ENCODE peak calls at places on chromosome X, in five cellular contexts. B, P, M, H and N are unnamed samples.
A peak's percentile ranks its signal among the peaks of the same experiment; 100 is the strongest.

GRCh38 chrX:39309018-39309620 is 507.9 kb downstream of the MID1IP1 start:
- DNase-seq in B (no peak), P (peak; percentile 1), M (no peak), H (no peak), N (peak; percentile 53)

GRCh38 chrX:15576019-15576418 is 24.7 kb downstream of the ACE2 start:
- DNase-seq in B (no peak), P (no peak), M (no peak), H (no peak), N (no peak)

GRCh38 chrX:115177941-115178340 is 11.3 kb upstream of the RBMXL3 start:
- DNase-seq in B (no peak), P (no peak), M (no peak), H (no peak), N (no peak)

GRCh38 chrX:130114141-130114561 is 3.9 kb upstream of the ELF4 start:
- DNase-seq in B (no peak), P (no peak), M (no peak), H (peak; percentile 28), N (no peak)

GRCh38 chrX:56978172-56978571 is 17.2 kb downstream of the SPIN3 start:
- DNase-seq in B (peak; percentile 16), P (peak; percentile 46), M (no peak), H (peak; percentile 17), N (no peak)

GRCh38 chrX:150935466-150935865 is 37.0 kb upstream of the CD99L2 start:
- DNase-seq in B (no peak), P (peak; percentile 9), M (no peak), H (no peak), N (no peak)

GRCh38 chrX:24619647-24620046 is 27.5 kb downstream of the PCYT1B start:
- DNase-seq in B (no peak), P (peak; percentile 19), M (no peak), H (no peak), N (peak; percentile 47)

GRCh38 chrX:105874790-105875189 is 52.5 kb downstream of the NRK start:
- DNase-seq in B (no peak), P (no peak), M (no peak), H (no peak), N (no peak)

GRCh38 chrX:139287155-139287924 is 243.2 kb upstream of the F9 start:
- DNase-seq in B (peak; percentile 15), P (no peak), M (no peak), H (no peak), N (no peak)

GRCh38 chrX:43971966-43972961 is 926 bp downstream of the NDP start:
- DNase-seq in B (no peak), P (no peak), M (no peak), H (no peak), N (no peak)

GRCh38 chrX:150575415-150575814 is 7.0 kb downstream of the MTM1 start:
- DNase-seq in B (peak; percentile 13), P (peak; percentile 36), M (peak; percentile 59), H (no peak), N (no peak)

GRCh38 chrX:150298841-150299551 is 64.1 kb upstream of the MAMLD1 start:
- DNase-seq in B (no peak), P (no peak), M (no peak), H (no peak), N (no peak)

GRCh38 chrX:40012039-40012799 is 85.5 kb downstream of the BCOR start:
- DNase-seq in B (peak; percentile 26), P (no peak), M (no peak), H (no peak), N (peak; percentile 66)

GRCh38 chrX:48938721-48939416 is 18.5 kb downstream of the OTUD5 start:
- DNase-seq in B (peak; percentile 69), P (no peak), M (no peak), H (no peak), N (no peak)

GRCh38 chrX:48936429-48937064 is 17.7 kb upstream of the PIM2 start:
- DNase-seq in B (no peak), P (no peak), M (no peak), H (no peak), N (no peak)

GRCh38 chrX:48934581-48935331 is 15.9 kb upstream of the PIM2 start:
- DNase-seq in B (no peak), P (no peak), M (no peak), H (no peak), N (no peak)

GRCh38 chrX:48939417-48940228 is 17.8 kb downstream of the OTUD5 start:
- DNase-seq in B (peak; percentile 33), P (no peak), M (no peak), H (no peak), N (no peak)

DNA sequence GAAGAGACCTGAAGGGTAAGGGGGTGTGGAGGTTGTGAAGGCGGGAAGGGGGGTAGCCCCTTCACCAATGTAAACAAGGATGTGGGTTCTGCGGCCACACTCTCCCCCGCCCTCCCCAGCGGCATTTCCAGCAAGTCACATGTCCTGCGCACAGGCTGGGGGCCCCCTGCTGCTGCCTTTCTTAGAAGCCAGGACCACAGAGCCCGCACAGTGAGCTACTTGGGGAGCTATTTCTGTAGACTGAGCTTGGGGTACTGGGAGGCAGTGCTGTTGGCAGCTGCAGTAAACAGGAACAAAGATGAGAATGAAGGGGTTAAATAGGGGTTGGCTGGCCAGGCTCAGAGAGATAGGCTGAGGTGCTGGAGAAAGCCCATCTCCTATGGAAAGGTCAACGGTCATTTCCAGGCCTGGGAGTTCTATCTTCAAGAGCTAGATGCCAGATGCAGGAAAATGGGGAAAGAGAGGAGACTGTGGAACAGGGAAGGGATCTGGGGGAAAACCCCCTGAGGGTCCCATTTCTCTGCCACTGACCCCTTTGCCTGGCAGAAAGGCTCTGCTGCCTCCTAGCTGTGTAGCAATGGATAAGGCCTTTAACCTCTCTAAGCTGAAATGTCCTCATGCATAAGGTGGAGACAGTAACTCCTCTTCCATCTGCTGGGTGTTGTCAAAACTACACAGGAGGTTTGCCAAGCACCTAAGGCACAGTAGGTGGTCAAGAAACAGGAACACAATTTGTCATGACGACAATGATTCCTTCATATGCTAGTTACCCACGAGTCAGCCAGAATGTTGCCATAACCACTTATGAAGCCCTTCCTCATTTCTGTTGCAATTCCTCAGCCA is 18.5 kb upstream of the PIM2 start:
- DNase-seq in B (peak; percentile 84), P (no peak), M (peak; percentile 86), H (peak; percentile 62), N (no peak)
- TF ChIP-seq EP300 in B (no peak), P (no peak), M (no peak), H (peak; percentile 80), N (no peak)

GRCh38 chrX:118000518-118000917 is 116.1 kb downstream of the KLHL13 start:
- DNase-seq in B (no peak), P (no peak), M (no peak), H (no peak), N (no peak)

GRCh38 chrX:117995378-117995777 is 121.2 kb downstream of the KLHL13 start:
- DNase-seq in B (no peak), P (no peak), M (no peak), H (no peak), N (no peak)

GRCh38 chrX:117998171-117998570 is 118.4 kb downstream of the KLHL13 start:
- DNase-seq in B (no peak), P (no peak), M (no peak), H (no peak), N (no peak)

GRCh38 chrX:117996408-117996807 is 120.2 kb downstream of the KLHL13 start:
- DNase-seq in B (no peak), P (no peak), M (no peak), H (no peak), N (no peak)

GRCh38 chrX:117996918-117997480 is 119.6 kb downstream of the KLHL13 start:
- DNase-seq in B (no peak), P (no peak), M (no peak), H (no peak), N (no peak)
- TF ChIP-seq CTCF in B (peak; percentile 26), P (peak; percentile 15), M (no peak), H (no peak), N (no peak)

GRCh38 chrX:154730271-154730883 is 20.5 kb downstream of the GAB3 start:
- DNase-seq in B (no peak), P (no peak), M (peak; percentile 63), H (peak; percentile 23), N (no peak)
- TF ChIP-seq EP300 in B (no peak), P (no peak), M (no peak), H (no peak), N (no peak)

GRCh38 chrX:74232859-74233258 is 71.1 kb upstream of the ZCCHC13 start:
- DNase-seq in B (no peak), P (peak; percentile 43), M (no peak), H (peak; percentile 17), N (no peak)
- TF ChIP-seq CTCF in B (peak; percentile 8), P (no peak), M (no peak), H (no peak), N (no peak)

DNA sequence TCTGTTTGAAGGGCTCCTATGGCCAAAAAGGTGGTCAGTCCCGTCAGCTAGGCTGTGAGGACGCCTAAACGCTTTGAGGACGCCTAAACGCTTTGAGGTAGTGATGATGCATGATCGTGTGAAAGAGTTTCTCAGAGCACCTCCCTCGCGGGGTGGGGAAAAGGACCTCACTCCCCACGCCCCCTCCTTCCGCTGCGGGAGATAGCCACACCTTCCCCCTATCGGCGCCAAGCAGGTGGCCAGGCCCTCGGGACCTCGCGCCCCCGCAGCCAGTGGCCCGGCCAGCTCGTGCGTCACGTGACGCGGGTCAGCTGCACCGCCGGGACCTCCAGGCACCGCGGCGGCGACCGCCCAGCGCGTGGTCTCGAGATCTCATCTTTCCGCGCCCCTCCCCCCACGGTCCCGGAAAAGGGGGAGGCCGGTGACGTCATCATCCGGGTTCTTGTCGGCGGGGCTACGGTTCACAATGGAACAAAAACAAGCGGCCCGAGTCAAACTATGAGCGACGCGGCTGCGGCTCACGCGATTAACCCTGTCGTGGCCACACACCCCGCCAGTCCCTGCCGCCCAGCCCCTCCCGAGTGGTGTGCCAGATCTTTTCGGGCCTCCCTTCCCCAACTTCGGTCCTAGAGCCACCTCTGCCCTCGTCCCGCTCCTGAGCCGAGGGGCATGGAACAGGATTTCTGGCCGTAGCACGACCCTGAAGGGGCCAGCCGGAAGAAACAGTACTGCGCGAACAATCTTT is 713 bp upstream of the USP9X start:
- DNase-seq in B (peak; percentile 99), P (peak; percentile 99), M (peak; percentile 97), H (peak; percentile 85), N (peak; percentile 100)
- TF ChIP-seq EP300 in B (peak; percentile 85), P (peak; percentile 75), M (peak; percentile 16), H (peak; percentile 85), N (peak; percentile 97)

DNA sequence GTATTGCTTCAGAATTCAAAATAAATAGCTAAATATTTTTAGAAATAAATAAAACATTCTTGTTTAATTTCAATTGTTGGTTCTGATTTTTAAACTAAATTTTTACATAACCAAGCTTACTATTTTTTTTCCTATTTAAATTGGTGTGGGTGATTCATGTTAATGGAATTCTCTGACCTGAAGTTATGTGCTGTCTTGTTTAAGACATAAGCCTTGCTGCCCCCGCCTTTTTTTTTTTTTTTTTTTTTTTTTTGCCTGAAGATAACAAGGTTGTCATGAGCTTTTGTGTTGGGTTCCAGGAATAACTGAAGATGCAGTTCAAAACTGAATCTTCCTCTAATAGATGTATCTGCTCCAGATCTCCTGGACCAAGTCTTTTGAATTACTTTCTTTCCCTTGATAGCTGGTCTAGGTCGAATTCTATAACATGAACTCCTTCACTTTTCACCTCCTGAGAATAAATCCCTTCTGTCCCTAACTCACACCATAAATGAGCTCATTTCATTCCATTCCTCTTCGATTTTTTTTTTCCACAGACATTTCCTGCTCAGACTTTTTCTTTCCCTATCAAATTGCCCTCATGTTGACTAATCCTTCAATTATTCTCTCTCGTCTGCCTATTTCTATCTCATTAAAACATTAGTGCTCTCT is 261.5 kb upstream of the FTHL17 start:
- DNase-seq in B (no peak), P (no peak), M (no peak), H (no peak), N (no peak)
- TF ChIP-seq CTCF in B (no peak), P (no peak), M (no peak), H (no peak), N (no peak)